ENCODE peak calls at places on chromosome 18, in four cellular contexts. One of them, this sample, is unnamed.

GRCh38 chr18:37494406-37494805 is 71.2 kb downstream of the CELF4 start:
- DNase-seq in effector memory CD4-positive, alpha-beta T cell: no peak
- DNase-seq in HL-60: no peak
- DNase-seq in psoas muscle: no peak
- DNase-seq in this sample: no peak

GRCh38 chr18:13067124-13067523 is 76.0 kb downstream of the CEP192 start:
- DNase-seq in effector memory CD4-positive, alpha-beta T cell: no peak
- DNase-seq in HL-60: peak; percentile 24
- DNase-seq in psoas muscle: no peak
- DNase-seq in this sample: no peak

GRCh38 chr18:31040982-31041345 is 1.6 kb downstream of the DSC3 start:
- DNase-seq in effector memory CD4-positive, alpha-beta T cell: no peak
- DNase-seq in HL-60: no peak
- DNase-seq in psoas muscle: no peak
- DNase-seq in this sample: no peak

GRCh38 chr18:44051088-44051487 is 629.6 kb upstream of the SETBP1 start:
- DNase-seq in effector memory CD4-positive, alpha-beta T cell: no peak
- DNase-seq in HL-60: no peak
- DNase-seq in psoas muscle: no peak
- DNase-seq in this sample: no peak

GRCh38 chr18:51503351-51503750 is 305.9 kb upstream of the MEX3C start:
- DNase-seq in effector memory CD4-positive, alpha-beta T cell: no peak
- DNase-seq in HL-60: no peak
- DNase-seq in psoas muscle: no peak
- DNase-seq in this sample: no peak

GRCh38 chr18:45416168-45416567 is 199.1 kb upstream of the SLC14A2 start:
- DNase-seq in effector memory CD4-positive, alpha-beta T cell: no peak
- DNase-seq in HL-60: no peak
- DNase-seq in psoas muscle: no peak
- DNase-seq in this sample: no peak

GRCh38 chr18:3994061-3994687 is 460.9 kb downstream of the DLGAP1 start:
- DNase-seq in effector memory CD4-positive, alpha-beta T cell: no peak
- DNase-seq in HL-60: no peak
- DNase-seq in psoas muscle: no peak
- DNase-seq in this sample: no peak

GRCh38 chr18:6270791-6271216 is 143.9 kb downstream of the L3MBTL4 start:
- DNase-seq in effector memory CD4-positive, alpha-beta T cell: no peak
- DNase-seq in HL-60: no peak
- DNase-seq in psoas muscle: no peak
- DNase-seq in this sample: no peak

GRCh38 chr18:57432765-57433400 is 2.3 kb upstream of the ONECUT2 start:
- DNase-seq in effector memory CD4-positive, alpha-beta T cell: no peak
- DNase-seq in HL-60: no peak
- DNase-seq in psoas muscle: no peak
- DNase-seq in this sample: no peak

GRCh38 chr18:52902188-52902587 is 562.2 kb downstream of the DCC start:
- DNase-seq in effector memory CD4-positive, alpha-beta T cell: no peak
- DNase-seq in HL-60: no peak
- DNase-seq in psoas muscle: no peak
- DNase-seq in this sample: no peak

GRCh38 chr18:57527479-57528237 is 58.8 kb downstream of the FECH start:
- DNase-seq in effector memory CD4-positive, alpha-beta T cell: no peak
- DNase-seq in HL-60: no peak
- DNase-seq in psoas muscle: no peak
- DNase-seq in this sample: no peak

GRCh38 chr18:57943723-57944122 is 100.3 kb upstream of the NEDD4L start:
- DNase-seq in effector memory CD4-positive, alpha-beta T cell: no peak
- DNase-seq in HL-60: no peak
- DNase-seq in psoas muscle: no peak
- DNase-seq in this sample: no peak

GRCh38 chr18:79458131-79458838 is 62.6 kb downstream of the NFATC1 start:
- DNase-seq in effector memory CD4-positive, alpha-beta T cell: no peak
- DNase-seq in HL-60: no peak
- DNase-seq in psoas muscle: peak; percentile 85
- DNase-seq in this sample: peak; percentile 61

GRCh38 chr18:59085797-59086196 is 53.9 kb upstream of the SEC11C start:
- DNase-seq in effector memory CD4-positive, alpha-beta T cell: no peak
- DNase-seq in HL-60: no peak
- DNase-seq in psoas muscle: no peak
- DNase-seq in this sample: no peak

GRCh38 chr18:29892960-29893558 is 1149.5 kb downstream of the DSC3 start:
- DNase-seq in effector memory CD4-positive, alpha-beta T cell: no peak
- DNase-seq in HL-60: no peak
- DNase-seq in psoas muscle: no peak
- DNase-seq in this sample: no peak

GRCh38 chr18:58661423-58661822 is 9.8 kb upstream of the MALT1 start:
- DNase-seq in effector memory CD4-positive, alpha-beta T cell: no peak
- DNase-seq in HL-60: no peak
- DNase-seq in psoas muscle: no peak
- DNase-seq in this sample: no peak

GRCh38 chr18:2843161-2843560 is 3.6 kb upstream of the EMILIN2 start:
- DNase-seq in effector memory CD4-positive, alpha-beta T cell: no peak
- DNase-seq in HL-60: no peak
- DNase-seq in psoas muscle: no peak
- DNase-seq in this sample: peak; percentile 48

GRCh38 chr18:73615506-73615905 is 532.1 kb downstream of the FBXO15 start:
- DNase-seq in effector memory CD4-positive, alpha-beta T cell: no peak
- DNase-seq in HL-60: no peak
- DNase-seq in psoas muscle: no peak
- DNase-seq in this sample: no peak

GRCh38 chr18:27185025-27185763 is at the start of gene CHST9:
- DNase-seq in effector memory CD4-positive, alpha-beta T cell: no peak
- DNase-seq in HL-60: no peak
- DNase-seq in psoas muscle: peak; percentile 58
- DNase-seq in this sample: no peak

GRCh38 chr18:53991202-53991601 is 233.3 kb downstream of the MBD2 start:
- DNase-seq in effector memory CD4-positive, alpha-beta T cell: no peak
- DNase-seq in HL-60: no peak
- DNase-seq in psoas muscle: no peak
- DNase-seq in this sample: no peak

GRCh38 chr18:6434987-6435709 is 20.4 kb upstream of the L3MBTL4 start:
- DNase-seq in effector memory CD4-positive, alpha-beta T cell: no peak
- DNase-seq in HL-60: no peak
- DNase-seq in psoas muscle: no peak
- DNase-seq in this sample: no peak

GRCh38 chr18:74115046-74115445 is 32.6 kb downstream of the FBXO15 start:
- DNase-seq in effector memory CD4-positive, alpha-beta T cell: no peak
- DNase-seq in HL-60: no peak
- DNase-seq in psoas muscle: no peak
- DNase-seq in this sample: no peak

GRCh38 chr18:66395671-66396218 is 208.1 kb downstream of the CDH19 start:
- DNase-seq in effector memory CD4-positive, alpha-beta T cell: no peak
- DNase-seq in HL-60: no peak
- DNase-seq in psoas muscle: no peak
- DNase-seq in this sample: no peak

GRCh38 chr18:67117804-67118203 is 398.7 kb downstream of the DSEL start:
- DNase-seq in effector memory CD4-positive, alpha-beta T cell: no peak
- DNase-seq in HL-60: no peak
- DNase-seq in psoas muscle: no peak
- DNase-seq in this sample: no peak

GRCh38 chr18:31506024-31506742 is 8.2 kb downstream of the DSG2 start:
- DNase-seq in effector memory CD4-positive, alpha-beta T cell: no peak
- DNase-seq in HL-60: no peak
- DNase-seq in psoas muscle: no peak
- DNase-seq in this sample: no peak

GRCh38 chr18:36744261-36744876 is 84.4 kb downstream of the TPGS2 start:
- DNase-seq in effector memory CD4-positive, alpha-beta T cell: no peak
- DNase-seq in HL-60: no peak
- DNase-seq in psoas muscle: no peak
- DNase-seq in this sample: no peak

GRCh38 chr18:37452697-37453385 is 112.8 kb downstream of the CELF4 start:
- DNase-seq in effector memory CD4-positive, alpha-beta T cell: no peak
- DNase-seq in HL-60: no peak
- DNase-seq in psoas muscle: no peak
- DNase-seq in this sample: no peak

GRCh38 chr18:45509535-45509934 is 105.7 kb upstream of the SLC14A2 start:
- DNase-seq in effector memory CD4-positive, alpha-beta T cell: no peak
- DNase-seq in HL-60: no peak
- DNase-seq in psoas muscle: no peak
- DNase-seq in this sample: no peak

GRCh38 chr18:11983592-11983991 is 2.3 kb downstream of the IMPA2 start:
- DNase-seq in effector memory CD4-positive, alpha-beta T cell: no peak
- DNase-seq in HL-60: no peak
- DNase-seq in psoas muscle: peak; percentile 84
- DNase-seq in this sample: no peak

GRCh38 chr18:70337139-70337972 is 48.5 kb downstream of the SOCS6 start:
- DNase-seq in effector memory CD4-positive, alpha-beta T cell: no peak
- DNase-seq in HL-60: no peak
- DNase-seq in psoas muscle: peak; percentile 59
- DNase-seq in this sample: no peak

GRCh38 chr18:22230403-22231042 is 61.1 kb downstream of the GATA6 start:
- DNase-seq in effector memory CD4-positive, alpha-beta T cell: no peak
- DNase-seq in HL-60: no peak
- DNase-seq in psoas muscle: no peak
- DNase-seq in this sample: no peak

GRCh38 chr18:55509631-55510372 is 78.2 kb downstream of the TCF4 start:
- DNase-seq in effector memory CD4-positive, alpha-beta T cell: no peak
- DNase-seq in HL-60: no peak
- DNase-seq in psoas muscle: no peak
- DNase-seq in this sample: no peak

GRCh38 chr18:75269696-75270095 is 59.1 kb downstream of the TSHZ1 start:
- DNase-seq in effector memory CD4-positive, alpha-beta T cell: no peak
- DNase-seq in HL-60: no peak
- DNase-seq in psoas muscle: no peak
- DNase-seq in this sample: no peak

GRCh38 chr18:58639751-58640427 is 11.0 kb upstream of the ALPK2 start:
- DNase-seq in effector memory CD4-positive, alpha-beta T cell: no peak
- DNase-seq in HL-60: no peak
- DNase-seq in psoas muscle: no peak
- DNase-seq in this sample: no peak

GRCh38 chr18:30485078-30485477 is 557.5 kb downstream of the DSC3 start:
- DNase-seq in effector memory CD4-positive, alpha-beta T cell: no peak
- DNase-seq in HL-60: no peak
- DNase-seq in psoas muscle: no peak
- DNase-seq in this sample: no peak

GRCh38 chr18:76494181-76494540 is 881 bp downstream of the ZNF516 start:
- DNase-seq in effector memory CD4-positive, alpha-beta T cell: no peak
- DNase-seq in HL-60: peak; percentile 88
- DNase-seq in psoas muscle: peak; percentile 61
- DNase-seq in this sample: peak; percentile 45

GRCh38 chr18:79538635-79539034 is 141.0 kb upstream of the CTDP1 start:
- DNase-seq in effector memory CD4-positive, alpha-beta T cell: no peak
- DNase-seq in HL-60: no peak
- DNase-seq in psoas muscle: no peak
- DNase-seq in this sample: no peak

GRCh38 chr18:68104036-68104435 is 587.5 kb upstream of the DSEL start:
- DNase-seq in effector memory CD4-positive, alpha-beta T cell: no peak
- DNase-seq in HL-60: no peak
- DNase-seq in psoas muscle: no peak
- DNase-seq in this sample: no peak

GRCh38 chr18:13222371-13223281 is 4.1 kb downstream of the LDLRAD4 start:
- DNase-seq in effector memory CD4-positive, alpha-beta T cell: no peak
- DNase-seq in HL-60: no peak
- DNase-seq in psoas muscle: peak; percentile 82
- DNase-seq in this sample: no peak

GRCh38 chr18:53906681-53907080 is 317.8 kb downstream of the MBD2 start:
- DNase-seq in effector memory CD4-positive, alpha-beta T cell: no peak
- DNase-seq in HL-60: no peak
- DNase-seq in psoas muscle: no peak
- DNase-seq in this sample: no peak

DNA sequence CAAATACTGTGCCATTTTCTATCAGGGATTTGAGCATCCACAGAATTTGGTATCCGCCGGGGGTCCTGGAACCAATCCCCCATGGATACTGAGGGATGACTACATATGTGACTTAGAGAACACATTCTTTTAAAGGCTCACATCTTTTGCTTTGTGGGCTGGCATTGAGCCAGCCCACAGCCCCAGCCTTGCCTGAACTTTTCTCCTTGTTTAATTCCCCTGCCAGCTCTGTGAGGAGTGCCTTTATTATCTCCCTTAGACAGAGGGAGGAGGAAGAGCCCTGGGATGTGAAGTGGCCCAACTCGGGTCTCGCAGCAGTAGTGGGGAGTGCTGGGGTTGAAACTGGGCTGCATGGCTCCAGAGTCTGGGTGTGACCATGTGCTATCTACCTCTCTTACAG is 7.6 kb downstream of the TTC39C start:
- DNase-seq in effector memory CD4-positive, alpha-beta T cell: no peak
- DNase-seq in HL-60: no peak
- DNase-seq in psoas muscle: no peak
- DNase-seq in this sample: no peak
- H3K27ac ChIP-seq in effector memory CD4-positive, alpha-beta T cell: peak overlapping the region; percentile 30
- H3K27ac ChIP-seq in HL-60: peak overlapping the region; percentile 20
- H3K27ac ChIP-seq in psoas muscle: no peak overlapping the region
- H3K27ac ChIP-seq in this sample: no peak overlapping the region

GRCh38 chr18:39380186-39380714 is 1814.7 kb upstream of the CELF4 start:
- DNase-seq in effector memory CD4-positive, alpha-beta T cell: no peak
- DNase-seq in HL-60: no peak
- DNase-seq in psoas muscle: no peak
- DNase-seq in this sample: no peak
- H3K27ac ChIP-seq in effector memory CD4-positive, alpha-beta T cell: no peak overlapping the region
- H3K27ac ChIP-seq in HL-60: no peak overlapping the region
- H3K27ac ChIP-seq in psoas muscle: no peak overlapping the region
- H3K27ac ChIP-seq in this sample: no peak overlapping the region

GRCh38 chr18:35477497-35477896 is 20.3 kb downstream of the INO80C start:
- DNase-seq in effector memory CD4-positive, alpha-beta T cell: no peak
- DNase-seq in HL-60: peak; percentile 81
- DNase-seq in psoas muscle: no peak
- DNase-seq in this sample: no peak
- H3K27ac ChIP-seq in effector memory CD4-positive, alpha-beta T cell: no peak overlapping the region
- H3K27ac ChIP-seq in HL-60: peak overlapping the region; percentile 29
- H3K27ac ChIP-seq in psoas muscle: no peak overlapping the region
- H3K27ac ChIP-seq in this sample: no peak overlapping the region

DNA sequence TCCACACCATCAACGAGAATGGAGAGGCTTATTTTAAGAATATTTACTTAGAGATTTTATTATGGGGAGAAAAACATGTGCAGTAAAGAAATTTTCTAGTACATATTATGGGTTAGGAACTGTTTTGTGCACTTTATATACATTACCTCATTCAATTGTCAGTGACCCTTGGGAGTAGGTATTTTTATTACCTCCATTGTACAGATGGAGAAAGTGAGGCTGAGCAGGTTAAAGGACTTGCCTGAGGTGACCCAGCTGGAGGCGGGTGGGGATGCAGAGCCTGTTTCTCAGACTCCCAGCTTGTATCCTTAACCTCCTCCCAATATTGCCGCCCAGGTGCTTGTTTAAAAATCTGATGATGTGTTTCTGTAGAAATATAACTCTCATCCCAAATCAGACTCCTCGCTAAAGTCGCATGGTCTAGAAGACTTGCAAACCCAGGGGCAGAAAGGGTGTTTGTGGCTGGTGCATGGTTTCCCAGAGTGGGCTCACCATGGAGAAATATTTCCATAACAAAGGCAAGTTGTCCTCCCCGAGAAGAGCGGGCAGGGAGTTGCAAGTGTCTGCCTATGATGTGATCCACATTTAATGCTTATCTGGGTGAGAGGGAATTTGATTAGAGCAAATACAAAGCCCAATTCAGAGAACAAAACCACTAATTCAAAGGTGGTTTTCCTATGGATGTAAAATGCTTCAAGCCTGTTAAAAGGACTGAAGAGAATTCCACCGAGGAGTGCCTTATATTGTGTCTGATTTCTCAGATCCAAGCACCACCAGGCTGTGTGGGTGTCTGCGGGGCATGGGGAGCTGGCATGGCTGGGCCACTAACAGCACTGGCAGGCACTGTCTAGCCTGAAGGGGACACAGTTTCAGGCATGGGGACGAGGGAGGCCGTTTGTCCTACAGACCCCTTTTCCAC is 357.0 kb downstream of the HRH4 start:
- DNase-seq in effector memory CD4-positive, alpha-beta T cell: no peak
- DNase-seq in HL-60: no peak
- DNase-seq in psoas muscle: no peak
- DNase-seq in this sample: no peak
- H3K27ac ChIP-seq in effector memory CD4-positive, alpha-beta T cell: no peak overlapping the region
- H3K27ac ChIP-seq in HL-60: no peak overlapping the region
- H3K27ac ChIP-seq in psoas muscle: no peak overlapping the region
- H3K27ac ChIP-seq in this sample: no peak overlapping the region